ENCODE peak calls at places on chromosomes 7 and 10, in six cellular contexts. A, Y, G, V, W and N are unnamed samples.

GRCh38 chr7:157990226-157990877 is 597.3 kb downstream of the PTPRN2 start:
- DNase-seq in A (no peak), Y (no peak), G (no peak), V (no peak), W (no peak), N (no peak)

GRCh38 chr7:19284596-19285300 is 139.5 kb upstream of the FERD3L start:
- DNase-seq in A (no peak), Y (no peak), G (no peak), V (no peak), W (no peak), N (no peak)

GRCh38 chr7:2883101-2883500 is 39.0 kb upstream of the GNA12 start:
- DNase-seq in A (no peak), Y (no peak), G (no peak), V (no peak), W (no peak), N (no peak)

GRCh38 chr10:133324198-133324792 is 12.4 kb downstream of the CALY start:
- DNase-seq in A (no peak), Y (no peak), G (peak), V (no peak), W (peak), N (peak)

GRCh38 chr10:32005050-32005449 is 51.2 kb downstream of the KIF5B start:
- DNase-seq in A (peak), Y (no peak), G (peak), V (peak), W (peak), N (peak)

GRCh38 chr7:23477962-23478866 is 7.9 kb upstream of the IGF2BP3 start:
- DNase-seq in A (no peak), Y (no peak), G (no peak), V (no peak), W (no peak), N (no peak)

GRCh38 chr7:85039196-85039923 is 147.5 kb downstream of the SEMA3D start:
- DNase-seq in A (no peak), Y (no peak), G (no peak), V (no peak), W (no peak), N (no peak)

GRCh38 chr10:47361293-47361692 is 13.1 kb downstream of the RBP3 start:
- DNase-seq in A (no peak), Y (no peak), G (peak), V (no peak), W (peak), N (peak)

GRCh38 chr10:30396282-30396681 is 37.7 kb upstream of the MAP3K8 start:
- DNase-seq in A (no peak), Y (no peak), G (no peak), V (no peak), W (no peak), N (no peak)

GRCh38 chr10:3464760-3465405 is 292.3 kb upstream of the PITRM1 start:
- DNase-seq in A (no peak), Y (no peak), G (no peak), V (no peak), W (no peak), N (no peak)

GRCh38 chr10:59622320-59622901 is 87.2 kb downstream of the SLC16A9 start:
- DNase-seq in A (no peak), Y (no peak), G (peak), V (no peak), W (peak), N (peak)